ENCODE peak calls at places on chromosomes 12 and 14, in four cellular contexts. Y, I, O and K are unnamed samples.

GRCh38 chr12:4615667-4616066 is 33.2 kb downstream of the AKAP3 start:
- DNase-seq in Y (no peak), O (no peak), I (no peak), K (no peak)

GRCh38 chr12:77001181-77001758 is 64.1 kb downstream of the E2F7 start:
- DNase-seq in I (no peak), Y (no peak), O (no peak), K (no peak)

GRCh38 chr12:102407776-102408486 is 72.4 kb downstream of the IGF1 start:
- DNase-seq in Y (no peak), O (no peak), I (no peak), K (no peak)

GRCh38 chr14:44982594-44982993 is 20.6 kb downstream of the TOGARAM1 start:
- DNase-seq in Y (no peak), I (no peak), O (no peak), K (no peak)

GRCh38 chr12:52699373-52699772 is 4.0 kb downstream of the KRT77 start:
- DNase-seq in Y (no peak), O (no peak), I (no peak), K (no peak)

GRCh38 chr14:55540847-55541773 is 38.9 kb upstream of the KTN1 start:
- DNase-seq in I (no peak), O (no peak), Y (no peak), K (no peak)

GRCh38 chr12:105916698-105917059 is 222.1 kb downstream of the NUAK1 start:
- DNase-seq in O (no peak), Y (no peak), I (no peak), K (no peak)

GRCh38 chr14:76742961-76743360 is 18.3 kb upstream of the VASH1 start:
- DNase-seq in Y (no peak), I (no peak), O (no peak), K (no peak)

GRCh38 chr12:49868952-49869815 is 26.3 kb upstream of the BCDIN3D start:
- DNase-seq in Y (peak; percentile 19), I (no peak), O (peak; percentile 95), K (peak; percentile 47)

GRCh38 chr14:25055998-25056687 is 6.2 kb upstream of the STXBP6 start:
- DNase-seq in I (no peak), O (no peak), Y (no peak), K (no peak)

GRCh38 chr12:25236626-25237025 is 14.1 kb downstream of the KRAS start:
- DNase-seq in Y (no peak), O (no peak), I (no peak), K (no peak)

GRCh38 chr12:58159941-58160340 is 218.6 kb downstream of the ATP23 start:
- DNase-seq in O (no peak), I (no peak), Y (no peak), K (no peak)

GRCh38 chr14:31703056-31703455 is 141.9 kb downstream of the NUBPL start:
- DNase-seq in O (no peak), Y (no peak), I (no peak), K (no peak)

GRCh38 chr12:116922194-116922897 is 11.6 kb downstream of the FBXW8 start:
- DNase-seq in I (no peak), Y (no peak), O (no peak), K (no peak)

GRCh38 chr12:69331482-69331845 is 16.7 kb upstream of the LYZ start:
- DNase-seq in Y (no peak), I (no peak), O (no peak), K (peak; percentile 28)

GRCh38 chr14:72045271-72045670 is 113.0 kb downstream of the RGS6 start:
- DNase-seq in O (no peak), Y (no peak), I (no peak), K (no peak)

GRCh38 chr12:90854136-90854689 is 100.8 kb downstream of the CCER1 start:
- DNase-seq in I (no peak), O (no peak), Y (no peak), K (no peak)

GRCh38 chr12:107884769-107885694 is 110.5 kb downstream of the ASCL4 start:
- DNase-seq in Y (peak; percentile 43), I (no peak), O (no peak), K (peak; percentile 54)

GRCh38 chr14:41891624-41892023 is 284.9 kb downstream of the LRFN5 start:
- DNase-seq in I (no peak), Y (no peak), O (no peak), K (no peak)

GRCh38 chr12:131258396-131258795 is 304.7 kb downstream of the ADGRD1 start:
- DNase-seq in I (no peak), O (no peak), Y (no peak), K (no peak)

GRCh38 chr12:75698052-75698451 is 186.6 kb upstream of the KRR1 start:
- DNase-seq in Y (no peak), O (no peak), I (no peak), K (no peak)

GRCh38 chr12:12721251-12721689 is 4.1 kb downstream of the CDKN1B start:
- DNase-seq in Y (no peak), O (no peak), I (no peak), K (no peak)

GRCh38 chr14:68564826-68565760 is 227.8 kb downstream of the ZFP36L1 start:
- DNase-seq in O (no peak), Y (no peak), I (no peak), K (no peak)

GRCh38 chr12:39780527-39781446 is 161.2 kb upstream of the ABCD2 start:
- DNase-seq in O (no peak), I (no peak), Y (no peak), K (no peak)

GRCh38 chr14:92492261-92492660 is 21.3 kb upstream of the RIN3 start:
- DNase-seq in O (no peak), I (no peak), Y (no peak), K (no peak)

GRCh38 chr14:59705866-59706265 is 129.3 kb upstream of the CCDC175 start:
- DNase-seq in O (no peak), I (no peak), Y (no peak), K (no peak)

GRCh38 chr12:49515266-49515665 is 23.6 kb upstream of the KCNH3 start:
- DNase-seq in Y (no peak), I (no peak), O (no peak), K (no peak)